ENCODE peak calls at places on chromosomes 5 and 9, in eight cellular contexts. C is endothelial cell; G is NCI-H1092 treated with DMSO at 0.1 percent for 48 hours; K is activated naive CD4-positive, alpha-beta T cell treated with Interleukin-2 at 50 U/mL for 16 hours; Y is occipital lobe; Q is activated CD4-positive, alpha-beta memory T cell treated with anti-CD3 and anti-CD28 coated beads, Interleukin-2, amount 10 ng/mL, durations not matched to agents 7 days and 5 days; S is ELF-1; B is AML-193. F is an unnamed sample.

GRCh38 chr5:174056064-174056842 is 10.7 kb downstream of the NSG2 start:
- DNase-seq in Q (no peak), B (no peak), S (no peak), Y (no peak), C (no peak), G (no peak), K (no peak), F (no peak)

GRCh38 chr5:176660860-176661641 is 13.8 kb downstream of the TSPAN17 start:
- DNase-seq in Q (peak), S (peak), G (peak), B (peak), Y (peak), C (peak), K (peak), F (peak)

GRCh38 chr9:107286057-107286456 is 3.0 kb downstream of the RAD23B start:
- DNase-seq in G (no peak), B (no peak), Y (no peak), Q (no peak), K (no peak), C (no peak), S (peak), F (no peak)

GRCh38 chr9:91836515-91836914 is 113.5 kb downstream of the ROR2 start:
- DNase-seq in K (no peak), Q (no peak), B (no peak), Y (no peak), S (no peak), G (no peak), C (no peak), F (no peak)

GRCh38 chr5:89128097-89128496 is 245.1 kb upstream of the MEF2C start:
- DNase-seq in C (no peak), Y (no peak), G (no peak), B (no peak), K (no peak), S (no peak), Q (no peak), F (no peak)

GRCh38 chr9:6655036-6655435 is 9.5 kb upstream of the GLDC start:
- DNase-seq in B (no peak), S (no peak), Y (no peak), G (no peak), Q (no peak), K (no peak), C (no peak), F (no peak)

GRCh38 chr5:113489299-113489698 is 1.0 kb upstream of the MCC start:
- DNase-seq in B (peak), K (no peak), G (no peak), Q (peak), Y (no peak), S (peak), C (no peak), F (peak)

GRCh38 chr5:143395638-143396352 is 7.7 kb downstream of the NR3C1 start:
- DNase-seq in B (no peak), Y (no peak), S (no peak), K (no peak), Q (no peak), G (no peak), C (no peak), F (no peak)

GRCh38 chr5:164253764-164254163 is 748.3 kb downstream of the MAT2B start:
- DNase-seq in S (no peak), G (no peak), C (no peak), B (no peak), Q (no peak), Y (no peak), K (no peak), F (no peak)

GRCh38 chr5:93782978-93783377 is 41.6 kb upstream of the POU5F2 start:
- DNase-seq in C (no peak), B (no peak), K (no peak), Y (no peak), S (no peak), Q (no peak), G (no peak), F (no peak)